ENCODE peak calls at places on chromosomes 11 and 22, in four cellular contexts. A is astrocyte of the spinal cord, Z is GM12864, S is IMR-90. X is an unnamed sample.

GRCh38 chr11:57700425-57700824 is 11.6 kb downstream of the MED19 start:
- DNase-seq in A (no peak), Z (no peak), S (no peak), X (no peak)

GRCh38 chr22:19052941-19053551 is 69.2 kb downstream of the DGCR2 start:
- DNase-seq in A (no peak), Z (no peak), S (no peak), X (no peak)

GRCh38 chr22:40690370-40690769 is 11.1 kb downstream of the MCHR1 start:
- DNase-seq in A (no peak), Z (no peak), S (no peak), X (no peak)

GRCh38 chr11:86523738-86524602 is 148.4 kb downstream of the ME3 start:
- DNase-seq in A (peak), Z (no peak), S (peak), X (peak)

GRCh38 chr11:45371251-45371749 is 85.2 kb upstream of the SYT13 start:
- DNase-seq in A (peak), Z (no peak), S (peak), X (peak)

GRCh38 chr22:19958083-19959042 is 16.7 kb upstream of the TXNRD2 start:
- DNase-seq in A (no peak), Z (no peak), S (peak), X (no peak)

GRCh38 chr11:131354251-131354701 is 16.1 kb upstream of the NTM start:
- DNase-seq in A (peak), Z (no peak), S (no peak), X (no peak)

GRCh38 chr11:109208116-109208515 is 213.9 kb upstream of the C11orf87 start:
- DNase-seq in A (no peak), Z (no peak), S (no peak), X (no peak)

GRCh38 chr11:110172666-110173065 is 79.5 kb downstream of the ZC3H12C start:
- DNase-seq in A (no peak), Z (no peak), S (peak), X (no peak)

GRCh38 chr22:31185056-31185455 is 25.1 kb downstream of the RNF185 start:
- DNase-seq in A (peak), Z (no peak), S (peak), X (no peak)

GRCh38 chr11:116787786-116788486 is at the start of gene ZPR1:
- DNase-seq in A (peak), Z (no peak), S (peak), X (peak)

GRCh38 chr11:70423523-70424505 is 25.5 kb downstream of the CTTN start:
- DNase-seq in A (peak), Z (no peak), S (peak), X (no peak)

GRCh38 chr22:46047841-46048595 is 71.1 kb upstream of the WNT7B start:
- DNase-seq in A (no peak), Z (no peak), S (no peak), X (no peak)

GRCh38 chr11:113626736-113627135 is 79.4 kb downstream of the TMPRSS5 start:
- DNase-seq in A (no peak), Z (no peak), S (no peak), X (no peak)

GRCh38 chr11:49208006-49208721 is at the start of gene FOLH1:
- DNase-seq in A (no peak), Z (no peak), S (no peak), X (peak)

GRCh38 chr11:118092907-118093571 is 6.3 kb upstream of the SMIM35 start:
- DNase-seq in A (no peak), Z (no peak), S (no peak), X (peak)

GRCh38 chr11:21180194-21180593 is 510.8 kb downstream of the NELL1 start:
- DNase-seq in A (no peak), Z (no peak), S (no peak), X (no peak)

GRCh38 chr11:6468712-6469495 is 4.8 kb downstream of the TRIM3 start:
- DNase-seq in A (peak), Z (no peak), S (peak), X (peak)

GRCh38 chr11:58070585-58070984 is 39.8 kb downstream of the OR6Q1 start:
- DNase-seq in A (no peak), Z (no peak), S (no peak), X (no peak)

GRCh38 chr11:114061053-114062049 is 1.8 kb downstream of the ZBTB16 start:
- DNase-seq in A (peak), Z (no peak), S (no peak), X (peak)

GRCh38 chr11:70525006-70525405 is 126.7 kb downstream of the CTTN start:
- DNase-seq in A (no peak), Z (no peak), S (no peak), X (peak)

GRCh38 chr11:107929611-107930200 is 1.5 kb downstream of the RAB39A start:
- DNase-seq in A (no peak), Z (peak), S (no peak), X (no peak)

GRCh38 chr11:132782102-132782501 is 750.2 kb downstream of the OPCML start:
- DNase-seq in A (no peak), Z (no peak), S (no peak), X (no peak)

GRCh38 chr22:44159230-44159629 is 21.5 kb upstream of the PARVG start:
- DNase-seq in A (no peak), Z (no peak), S (no peak), X (no peak)

GRCh38 chr11:103870821-103871309 is 165.6 kb upstream of the DDI1 start:
- DNase-seq in A (no peak), Z (no peak), S (no peak), X (peak)

GRCh38 chr11:79179087-79179486 is 261.7 kb downstream of the TENM4 start:
- DNase-seq in A (no peak), Z (no peak), S (peak), X (no peak)

GRCh38 chr11:85845052-85845631 is 10.0 kb upstream of the CCDC83 start:
- DNase-seq in A (no peak), Z (no peak), S (peak), X (peak)

GRCh38 chr11:47442514-47442913 is 6.4 kb downstream of the RAPSN start:
- DNase-seq in A (no peak), Z (no peak), S (no peak), X (no peak)
- TF ChIP-seq CTCF in A (no peak), Z (no peak), S (no peak), X (no peak)

DNA sequence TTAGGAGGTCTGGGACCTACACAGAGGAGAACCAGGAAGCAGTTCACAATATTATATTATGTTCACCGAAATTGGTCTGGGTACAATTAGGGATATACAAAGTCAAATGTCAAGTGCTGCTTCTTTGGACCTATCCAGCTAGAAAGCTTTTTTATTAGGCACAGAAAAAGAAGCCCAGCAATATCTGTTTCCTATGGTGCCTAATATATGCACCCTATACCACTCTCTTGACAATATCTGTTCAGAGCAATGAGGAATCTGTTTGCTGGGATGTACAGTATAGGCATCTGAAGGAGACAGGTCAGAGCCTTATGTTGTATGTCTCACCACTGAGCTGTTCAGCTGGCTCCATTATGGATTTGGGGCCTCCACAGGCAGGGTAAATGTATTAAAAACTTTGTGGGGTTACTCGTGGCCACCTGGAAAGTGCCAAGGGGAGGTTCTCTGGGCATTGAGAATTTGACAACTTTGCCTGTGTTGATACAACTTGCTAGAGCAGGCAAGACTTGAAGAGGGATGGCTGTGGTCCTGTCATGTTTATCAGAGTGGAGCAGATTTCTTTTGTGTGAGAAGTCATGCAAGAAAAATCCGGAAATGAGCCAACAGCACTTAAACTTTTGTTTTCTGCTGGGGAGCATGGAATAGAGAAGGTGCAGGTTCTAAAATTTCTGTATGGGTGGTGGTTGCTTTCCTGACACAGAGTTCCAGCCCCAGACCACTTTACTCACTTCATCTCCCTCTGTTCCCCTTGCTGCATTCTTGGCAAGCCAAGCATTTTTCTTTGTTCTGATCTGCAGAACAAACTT is 10.1 kb downstream of the STIM1 start:
- DNase-seq in A (peak), Z (peak), S (peak), X (peak)
- H3K4me3 ChIP-seq in A (no peak), Z (no peak), S (no peak), X (no peak)

DNA sequence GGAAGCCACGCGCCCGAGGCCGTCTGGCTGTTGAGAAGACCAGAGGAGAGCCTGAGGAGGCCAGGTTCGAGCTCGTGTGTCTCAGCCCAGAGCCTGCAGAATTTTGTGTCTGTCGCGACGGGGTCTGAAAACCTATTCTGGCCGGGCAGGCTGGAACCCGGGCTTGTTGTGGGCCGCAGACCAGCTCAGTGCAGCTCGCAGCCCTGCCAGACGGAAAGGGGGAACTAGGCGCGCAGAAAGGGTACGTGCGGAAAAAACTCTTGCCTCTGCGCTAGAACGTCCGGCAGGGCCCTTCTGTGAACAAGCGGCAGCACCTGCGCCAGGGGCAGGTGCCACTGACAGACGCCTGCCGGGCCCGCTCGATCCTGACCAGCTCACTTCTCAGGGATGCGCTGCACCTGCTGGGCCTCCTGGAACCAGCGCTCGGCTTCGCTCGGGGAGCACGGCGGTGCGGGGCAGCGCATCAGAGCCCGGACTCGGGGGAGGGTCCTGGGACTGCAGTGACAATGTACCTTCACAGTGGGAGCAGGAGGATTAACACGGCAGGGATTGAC is 409.3 kb downstream of the BRD1 start:
- DNase-seq in A (no peak), Z (no peak), S (no peak), X (no peak)
- TF ChIP-seq CTCF in A (no peak), Z (no peak), S (no peak), X (no peak)

GRCh38 chr22:38305481-38306448 is 11.5 kb downstream of the CSNK1E start:
- DNase-seq in A (peak), Z (peak), S (peak), X (peak)
- H3K4me3 ChIP-seq in A (no peak), Z (peak), S (no peak), X (peak)

DNA sequence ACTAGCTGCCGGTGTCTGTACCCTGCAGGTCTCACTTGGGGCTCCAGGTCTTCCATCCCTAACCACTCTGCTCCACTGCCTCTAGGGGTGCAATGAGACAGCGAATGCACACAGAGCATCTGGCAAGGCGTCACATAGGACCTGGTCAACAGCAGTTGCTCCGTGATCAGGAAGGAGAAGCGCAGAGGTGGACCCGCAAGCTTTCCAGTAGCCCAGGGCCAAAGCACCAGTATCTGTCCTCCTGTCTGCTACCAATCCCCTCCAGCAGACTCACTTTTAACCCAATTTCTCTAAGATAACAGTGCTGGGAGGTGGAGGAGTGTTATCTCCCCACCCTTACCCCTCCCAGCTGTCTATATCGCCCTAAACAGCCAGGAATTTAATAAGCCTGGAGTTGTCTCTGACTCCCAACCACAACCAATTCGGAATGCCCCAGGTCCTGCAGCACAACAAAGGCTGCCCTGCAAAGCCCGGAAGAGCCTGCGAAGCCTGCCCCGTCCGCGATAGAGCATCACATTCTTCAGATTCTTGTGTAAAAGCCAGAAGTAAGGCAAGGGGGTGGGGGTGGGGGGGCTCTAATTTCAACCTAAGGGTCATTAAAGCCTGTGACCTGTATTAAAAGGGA is 19.3 kb downstream of the MYH9 start:
- DNase-seq in A (peak), Z (no peak), S (peak), X (peak)
- TF ChIP-seq CTCF in A (peak), Z (peak), S (peak), X (no peak)

DNA sequence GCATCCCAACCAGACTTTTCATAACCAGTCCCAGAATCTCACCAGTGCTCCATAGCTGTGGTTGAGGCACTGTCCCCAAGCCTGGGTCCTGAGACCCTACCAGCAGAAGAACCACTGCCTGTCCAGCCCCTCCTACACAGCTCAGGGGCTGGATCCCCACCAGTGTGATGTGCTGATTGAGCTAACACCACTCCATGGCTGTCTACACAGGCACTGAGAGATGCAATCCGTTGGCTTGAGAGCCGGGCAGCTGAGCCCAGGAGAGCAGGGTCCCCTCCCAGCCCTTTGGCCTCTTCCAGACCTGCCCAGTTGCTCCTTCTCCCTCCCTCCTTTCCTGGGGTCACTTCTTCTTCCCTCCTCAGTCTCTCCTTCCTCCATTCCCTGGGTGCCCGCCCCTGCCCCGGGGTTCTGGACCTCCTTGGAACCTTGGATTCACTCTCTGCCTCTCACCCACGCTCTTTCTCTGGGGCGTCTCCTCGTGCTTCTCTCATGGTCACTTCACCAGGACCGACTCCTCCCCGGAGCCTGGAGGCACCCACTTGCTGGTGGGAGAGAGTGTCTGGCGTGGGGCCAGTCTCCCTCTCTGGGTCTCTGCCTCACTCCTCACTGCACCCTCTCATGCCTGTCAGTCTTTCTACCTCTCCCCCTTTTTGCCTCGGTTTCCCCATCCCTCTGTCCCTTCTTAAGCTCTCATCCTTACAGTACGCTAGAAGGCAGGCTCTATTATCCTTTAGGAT is 705 bp upstream of the SCYL1 start:
- DNase-seq in A (peak), Z (no peak), S (no peak), X (no peak)
- H3K4me3 ChIP-seq in A (peak), Z (no peak), S (peak), X (no peak)

DNA sequence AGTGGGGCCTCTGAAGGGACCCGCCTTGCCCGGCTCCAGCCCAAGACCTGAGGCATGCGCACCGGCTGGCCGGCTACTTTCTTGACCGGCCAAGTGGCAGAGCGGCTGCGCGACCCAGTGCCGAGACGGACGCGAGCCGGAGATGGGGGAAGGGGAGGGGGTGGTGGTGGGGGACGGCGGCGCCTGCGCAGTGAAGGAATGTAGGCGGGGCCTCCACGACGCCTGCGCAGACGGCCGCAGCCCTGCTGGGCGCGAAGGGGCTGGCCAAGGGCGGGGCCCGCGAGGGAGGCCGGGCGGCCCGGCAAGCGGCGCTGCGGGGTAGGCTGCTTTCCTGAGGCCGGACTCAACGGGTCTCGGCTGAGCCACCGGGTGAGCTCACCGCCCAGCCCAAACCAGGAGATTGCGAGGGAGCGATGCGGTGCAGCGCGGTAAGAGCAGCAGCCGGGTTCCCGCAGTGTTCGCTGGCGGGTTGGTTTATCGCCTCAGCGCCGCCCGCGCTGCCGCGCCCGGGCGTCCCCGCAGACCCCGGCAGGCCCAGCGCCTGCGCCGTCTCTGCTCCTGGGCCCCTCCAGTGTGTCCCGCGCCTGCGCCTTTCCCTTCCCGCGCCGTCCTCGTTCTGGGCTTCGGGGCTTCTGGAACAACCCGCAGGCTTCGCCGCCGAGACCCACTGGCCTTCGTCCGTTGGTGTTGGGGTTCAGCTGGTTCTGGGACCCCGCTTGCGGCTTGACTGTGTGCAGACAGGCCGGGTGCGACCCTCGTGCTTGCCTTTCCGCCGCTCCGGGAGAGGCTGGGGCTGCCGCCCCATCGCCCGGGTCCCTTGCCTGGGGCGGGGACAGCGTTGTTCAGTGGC is at the start of gene SPECC1L:
- DNase-seq in A (peak), Z (peak), S (peak), X (peak)
- TF ChIP-seq CTCF in A (no peak), Z (no peak), S (peak), X (no peak)

GRCh38 chr22:42643632-42644421 is 3.4 kb upstream of the ATP5MGL start:
- DNase-seq in A (no peak), Z (no peak), S (no peak), X (no peak)

GRCh38 chr22:42645341-42645937 is 3.8 kb downstream of the CYB5R3 start:
- DNase-seq in A (no peak), Z (no peak), S (no peak), X (no peak)

GRCh38 chr22:42642801-42643631 is 2.6 kb upstream of the ATP5MGL start:
- DNase-seq in A (no peak), Z (no peak), S (no peak), X (no peak)

GRCh38 chr22:42645938-42646568 is 3.1 kb downstream of the CYB5R3 start:
- DNase-seq in A (no peak), Z (no peak), S (no peak), X (no peak)

DNA sequence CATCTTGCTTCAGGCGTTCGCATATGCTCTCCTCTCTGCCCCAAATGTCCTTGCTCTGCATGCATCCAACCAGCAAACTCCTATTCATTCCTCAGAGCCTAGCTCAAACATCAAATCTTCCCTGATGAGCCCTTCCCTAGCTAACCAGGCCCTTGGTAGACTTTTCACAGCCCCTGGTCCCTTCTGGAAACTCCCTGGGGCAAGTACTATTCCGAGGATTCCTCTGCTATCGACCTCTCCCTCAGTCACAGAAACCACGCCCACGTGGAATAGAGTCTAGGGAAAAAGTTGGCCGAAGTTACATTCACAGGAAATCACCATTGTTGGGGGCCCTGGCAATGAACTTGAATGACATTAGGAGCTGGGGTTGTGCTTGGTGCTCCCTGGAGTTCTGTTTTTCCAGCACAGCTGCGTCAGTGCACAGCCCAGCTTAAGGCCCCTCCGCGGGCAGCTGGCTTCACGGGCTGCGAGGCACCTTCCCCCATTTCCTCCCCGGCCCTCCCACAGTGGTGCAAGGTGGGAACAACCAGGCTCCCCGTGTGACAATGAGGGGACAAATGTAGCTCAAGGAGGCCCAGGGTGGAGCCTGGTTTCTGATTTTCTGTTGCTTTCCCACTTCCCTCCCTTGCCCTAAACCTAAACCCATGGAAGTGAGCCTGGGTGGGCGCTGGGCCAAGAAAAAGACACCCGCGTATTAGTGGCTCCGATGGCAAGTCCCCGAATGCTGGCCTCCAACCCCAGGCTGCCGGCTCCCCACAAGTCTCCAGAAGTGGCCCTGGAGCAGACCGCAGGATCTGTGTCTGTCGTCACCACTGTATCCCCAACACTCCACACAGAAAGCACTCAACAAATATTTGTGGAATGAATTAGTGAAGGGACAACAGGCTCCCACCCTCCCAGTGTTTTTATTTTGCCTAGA is 4.3 kb upstream of the ATP5MGL start:
- DNase-seq in A (peak), Z (no peak), S (no peak), X (no peak)
- H3K4me3 ChIP-seq in A (no peak), Z (no peak), S (no peak), X (no peak)